ENCODE peak calls at places on chromosomes 16 and 17, in seven cellular contexts. J is CD8-positive, alpha-beta memory T cell; V is lung; C is testis; B is tibial nerve; T is heart left ventricle; O is PC-9. A is an unnamed sample. For H3K36me3 and H3K27me3, the result is how much of the 10 kb centered on the place peaks cover.

GRCh38 chr16:4691666-4692412 is 1.5 kb upstream of the NUDT16L1 start:
- DNase-seq in J (no peak), V (no peak), C (no peak), B (no peak), T (peak), O (no peak), A (no peak)

GRCh38 chr16:68800257-68800875 is 43.0 kb upstream of the TANGO6 start:
- DNase-seq in J (no peak), V (peak), C (peak), B (peak), T (peak), O (peak), A (no peak)

GRCh38 chr17:21039839-21040575 is 2.8 kb downstream of the USP22 start:
- DNase-seq in J (no peak), V (no peak), C (no peak), B (no peak), T (no peak), O (peak), A (no peak)

GRCh38 chr17:22138861-22139469 is 446.6 kb downstream of the KCNJ18 start:
- DNase-seq in J (no peak), V (no peak), C (no peak), B (no peak), T (no peak), O (no peak), A (no peak)

GRCh38 chr17:45222994-45223540 is 1.4 kb downstream of the FMNL1 start:
- DNase-seq in J (no peak), V (no peak), C (no peak), B (no peak), T (peak), O (no peak), A (no peak)

GRCh38 chr17:44927696-44928095 is 12.4 kb upstream of the GFAP start:
- DNase-seq in J (no peak), V (no peak), C (no peak), B (no peak), T (no peak), O (no peak), A (no peak)

GRCh38 chr16:4935231-4935855 is 1.6 kb downstream of the PPL start:
- DNase-seq in J (no peak), V (peak), C (peak), B (peak), T (peak), O (no peak), A (peak)

GRCh38 chr16:525520-526180 is 1.9 kb upstream of the CAPN15 start:
- DNase-seq in J (peak), V (no peak), C (no peak), B (no peak), T (no peak), O (peak), A (no peak)

GRCh38 chr17:59366040-59366757 is 34.7 kb downstream of the YPEL2 start:
- DNase-seq in J (no peak), V (no peak), C (no peak), B (no peak), T (no peak), O (peak), A (no peak)

GRCh38 chr17:61466246-61466645 is 14.0 kb downstream of the TBX4 start:
- DNase-seq in J (no peak), V (no peak), C (no peak), B (no peak), T (peak), O (no peak), A (no peak)

GRCh38 chr16:2499454-2499853 is 14.3 kb upstream of the ATP6V0C start:
- DNase-seq in J (no peak), V (no peak), C (no peak), B (no peak), T (no peak), O (no peak), A (no peak)

GRCh38 chr16:50613281-50613991 is 65.2 kb downstream of the NKD1 start:
- DNase-seq in J (no peak), V (no peak), C (no peak), B (no peak), T (no peak), O (no peak), A (no peak)

GRCh38 chr17:70060415-70060814 is 14.6 kb upstream of the KCNJ16 start:
- DNase-seq in J (no peak), V (no peak), C (no peak), B (no peak), T (no peak), O (no peak), A (no peak)

GRCh38 chr17:77451894-77452852 is 311.4 kb downstream of the SEC14L1 start:
- DNase-seq in J (no peak), V (no peak), C (peak), B (peak), T (peak), O (no peak), A (peak)

GRCh38 chr17:21458036-21458435 is 81.9 kb downstream of the KCNJ12 start:
- DNase-seq in J (no peak), V (no peak), C (no peak), B (no peak), T (no peak), O (no peak), A (peak)

GRCh38 chr16:88348377-88349152 is 34.2 kb upstream of the ZNF469 start:
- DNase-seq in J (no peak), V (no peak), C (no peak), B (no peak), T (peak), O (no peak), A (no peak)

DNA sequence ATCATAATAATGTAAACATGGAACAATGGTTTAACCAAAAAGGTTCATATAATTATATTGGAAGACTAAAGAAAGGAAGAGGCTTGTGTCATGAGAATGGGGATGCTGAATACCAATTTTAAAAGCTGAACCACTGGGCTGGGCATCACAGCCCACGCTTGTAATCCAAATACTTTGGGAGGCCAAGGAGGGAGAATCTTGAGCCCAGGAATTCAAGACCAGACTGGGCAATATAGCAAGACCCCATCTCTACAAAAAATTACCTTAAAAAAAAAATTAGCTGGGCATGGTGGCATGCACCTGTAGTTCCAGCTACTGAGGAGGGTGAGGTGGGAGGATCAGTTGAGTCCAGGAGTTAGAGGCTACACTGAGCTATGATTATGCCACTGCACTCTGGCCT is 65.1 kb downstream of the SMURF2 start:
- DNase-seq in J (no peak), V (no peak), C (no peak), B (no peak), T (no peak), O (no peak), A (no peak)
- H3K36me3 ChIP-seq in J (under half), V (under half), C (under half), B (under half), T (under half), O (under half), A (under half)

DNA sequence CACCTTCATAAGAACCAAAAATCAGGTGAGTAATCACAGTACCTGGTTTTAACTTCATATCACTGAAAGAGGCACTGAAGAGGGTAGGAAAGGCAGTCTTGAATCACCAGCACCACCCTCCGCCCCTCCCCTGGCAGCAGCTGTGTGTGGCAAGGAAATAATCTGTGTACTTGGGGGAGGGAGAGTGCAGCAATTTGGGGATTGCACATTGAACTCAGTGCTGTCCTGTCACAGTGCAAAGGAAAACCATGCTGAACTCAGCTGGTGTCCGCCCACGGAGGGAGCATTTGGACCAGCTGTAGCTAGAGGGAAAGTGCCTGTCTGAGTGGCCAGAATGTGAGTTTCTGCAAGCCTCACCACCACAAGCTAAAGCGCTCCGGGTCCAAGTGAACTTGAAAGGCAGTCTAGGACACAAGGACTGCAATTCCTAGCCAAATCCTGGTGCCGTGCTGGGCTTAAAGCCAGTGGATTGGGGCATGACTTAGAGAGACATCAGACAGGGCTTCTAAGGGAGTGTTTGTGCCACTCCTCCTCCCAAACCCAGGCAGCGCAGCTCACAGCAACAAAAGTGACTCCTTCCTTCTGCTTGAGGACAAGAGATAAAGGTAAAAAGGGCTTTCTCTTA is 39.7 kb upstream of the ALDH3A1 start:
- DNase-seq in J (no peak), V (no peak), C (no peak), B (no peak), T (no peak), O (no peak), A (no peak)
- H3K27me3 ChIP-seq in J (under half), V (under half), C (under half), B (under half), T (under half), O (under half), A (under half)

GRCh38 chr17:63760771-63761539 is 12.4 kb downstream of the CCDC47 start:
- DNase-seq in J (no peak), V (no peak), C (no peak), B (no peak), T (no peak), O (no peak), A (no peak)
- H3K36me3 ChIP-seq in J (under half), V (under half), C (under half), B (under half), T (under half), O (half or more), A (half or more)

DNA sequence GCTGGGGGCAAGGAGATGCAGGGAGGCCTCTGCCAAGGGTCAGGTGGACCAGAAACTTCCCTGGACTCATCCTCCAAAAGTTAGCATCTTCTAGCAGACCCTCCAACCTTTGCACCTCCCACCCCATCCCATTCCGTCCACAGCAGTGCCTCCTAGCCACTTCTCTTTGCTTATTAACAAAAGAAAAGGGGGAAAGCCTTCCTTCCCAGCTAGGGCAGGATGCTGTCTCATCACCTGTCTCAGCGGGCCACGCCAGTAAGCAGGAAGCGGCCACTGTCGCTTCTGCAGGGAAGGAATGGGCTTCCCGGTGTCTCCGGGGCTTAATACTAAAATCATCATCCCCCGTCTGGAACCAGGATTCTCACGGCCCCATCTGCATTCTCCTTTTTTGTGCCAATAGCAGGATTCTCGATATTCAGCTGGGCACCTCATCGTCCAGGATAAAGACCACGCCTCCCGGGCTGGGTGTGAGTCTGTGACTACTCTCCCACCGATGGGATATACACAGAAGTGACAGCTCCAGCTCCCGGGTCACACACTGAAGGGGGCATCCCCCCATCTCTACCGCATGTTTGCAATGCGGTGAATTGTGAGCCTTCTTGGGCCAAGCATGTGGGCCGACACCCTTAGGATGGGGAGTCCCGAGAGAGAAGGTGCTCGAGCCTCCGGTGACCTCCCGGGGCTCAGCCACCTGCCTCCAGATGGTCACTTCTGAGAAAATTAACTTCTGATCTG is 15.5 kb upstream of the RBFOX3 start:
- DNase-seq in J (no peak), V (no peak), C (no peak), B (no peak), T (no peak), O (no peak), A (no peak)
- H3K27me3 ChIP-seq in J (under half), V (under half), C (under half), B (under half), T (half or more), O (half or more), A (under half)

DNA sequence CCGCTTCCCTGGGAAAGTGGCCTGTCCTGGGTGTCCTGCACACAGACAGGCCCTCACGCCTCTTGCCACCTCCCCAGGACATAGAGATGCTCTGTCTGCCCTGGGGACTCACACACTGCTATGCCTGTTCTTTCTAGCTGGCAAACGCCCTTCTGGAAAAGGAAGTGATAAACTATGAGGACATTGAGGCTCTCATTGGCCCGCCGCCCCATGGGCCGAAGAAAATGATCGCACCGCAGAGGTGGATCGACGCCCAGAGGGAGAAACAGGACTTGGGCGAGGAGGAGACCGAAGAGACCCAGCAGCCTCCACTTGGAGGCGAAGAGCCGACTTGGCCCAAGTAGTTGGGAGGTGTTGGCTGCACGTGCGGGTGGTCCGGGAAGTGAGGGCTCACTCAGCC is 3.7 kb upstream of the RPL13 start:
- DNase-seq in J (no peak), V (no peak), C (no peak), B (no peak), T (no peak), O (no peak), A (no peak)
- H3K36me3 ChIP-seq in J (under half), V (under half), C (under half), B (under half), T (under half), O (under half), A (half or more)

DNA sequence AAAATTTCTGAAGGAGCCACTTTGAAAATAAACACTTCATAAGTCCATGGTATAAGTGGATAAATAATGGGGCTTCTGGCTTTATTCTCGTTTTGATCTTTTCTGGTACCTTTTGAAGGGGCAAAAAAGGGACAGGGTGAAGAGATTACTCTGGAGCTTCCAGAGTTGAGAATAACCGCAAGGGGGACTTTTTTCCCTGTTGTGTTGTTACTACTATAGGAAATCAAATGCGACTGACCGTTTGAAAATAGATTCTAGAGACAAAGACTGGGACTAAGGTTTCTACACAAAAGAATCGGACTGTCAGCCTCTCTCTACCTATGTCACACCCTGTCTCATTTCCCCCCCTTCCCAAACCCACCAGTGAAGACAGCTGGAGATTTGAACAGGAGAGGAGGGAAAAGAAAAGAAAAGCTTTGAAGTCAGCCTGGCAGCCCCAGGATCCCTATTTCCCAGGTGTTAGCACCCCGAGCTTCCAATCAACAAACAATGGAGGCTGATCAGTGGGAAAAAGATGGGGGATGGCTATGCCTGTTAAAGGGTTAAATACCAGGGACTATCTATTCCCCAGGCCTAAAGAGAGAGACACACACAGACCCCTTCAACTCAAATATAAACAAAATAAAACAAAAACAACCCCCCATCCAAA is 8.3 kb downstream of the HOXB4 start:
- DNase-seq in J (no peak), V (no peak), C (no peak), B (no peak), T (no peak), O (no peak), A (no peak)
- H3K27me3 ChIP-seq in J (under half), V (under half), C (under half), B (under half), T (half or more), O (under half), A (under half)

GRCh38 chr16:67227567-67227921 is 614 bp downstream of the TMEM208 start:
- DNase-seq in J (no peak), V (no peak), C (no peak), B (no peak), T (peak), O (no peak), A (no peak)

GRCh38 chr16:67229906-67230808 is 3.2 kb downstream of the TMEM208 start:
- DNase-seq in J (no peak), V (no peak), C (no peak), B (no peak), T (peak), O (no peak), A (no peak)

GRCh38 chr16:67228034-67228785 is 1.3 kb downstream of the TMEM208 start:
- DNase-seq in J (no peak), V (no peak), C (no peak), B (no peak), T (peak), O (no peak), A (no peak)

GRCh38 chr16:67226804-67227566 is at the start of gene TMEM208:
- DNase-seq in J (peak), V (peak), C (peak), B (peak), T (peak), O (peak), A (peak)

DNA sequence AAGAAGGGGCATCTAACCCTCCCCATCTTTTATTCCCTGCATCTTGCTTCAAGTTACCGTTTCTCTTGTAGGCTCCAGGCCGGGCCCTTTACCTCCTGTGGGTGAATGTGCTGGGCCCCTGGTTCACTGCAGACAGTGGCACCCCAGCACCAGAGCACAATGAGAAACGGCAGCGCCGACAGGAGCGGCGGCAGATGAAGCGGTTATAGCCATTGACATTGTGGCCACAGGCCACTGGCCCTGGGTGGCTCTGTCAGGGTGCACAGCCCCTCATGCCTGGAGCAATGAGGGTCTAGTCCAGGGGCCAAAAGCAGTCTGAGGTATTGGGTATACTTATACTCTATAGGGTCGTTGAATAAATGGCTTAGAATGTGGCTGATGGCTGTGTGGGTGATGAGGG is 2.0 kb downstream of the TMEM208 start:
- DNase-seq in J (no peak), V (no peak), C (no peak), B (no peak), T (no peak), O (no peak), A (no peak)
- H3K36me3 ChIP-seq in J (under half), V (under half), C (under half), B (under half), T (under half), O (under half), A (half or more)

A was measured in right atrium auricular region.